ENCODE peak calls at places on chromosomes 7 and 10, in eight cellular contexts. One of them, this sample, is unnamed.

GRCh38 chr7:135811513-135811912 is 62.9 kb upstream of the FAM180A start:
- DNase-seq in stomach: no peak
- DNase-seq in keratinocyte: no peak
- DNase-seq in AG04450: peak
- DNase-seq in left ventricle myocardium inferior: no peak
- DNase-seq in OCI-LY7: no peak
- DNase-seq in heart left ventricle: no peak
- DNase-seq in A549: no peak
- DNase-seq in this sample: no peak

GRCh38 chr7:92354214-92354613 is 93.1 kb upstream of the GATAD1 start:
- DNase-seq in left ventricle myocardium inferior: no peak
- DNase-seq in OCI-LY7: no peak
- DNase-seq in keratinocyte: no peak
- DNase-seq in A549: no peak
- DNase-seq in heart left ventricle: no peak
- DNase-seq in AG04450: no peak
- DNase-seq in stomach: no peak
- DNase-seq in this sample: no peak

GRCh38 chr10:15485684-15486316 is 114.7 kb upstream of the FAM171A1 start:
- DNase-seq in AG04450: no peak
- DNase-seq in heart left ventricle: peak
- DNase-seq in keratinocyte: no peak
- DNase-seq in stomach: no peak
- DNase-seq in left ventricle myocardium inferior: no peak
- DNase-seq in OCI-LY7: no peak
- DNase-seq in A549: no peak
- DNase-seq in this sample: no peak

GRCh38 chr7:69714886-69715571 is 116.8 kb downstream of the AUTS2 start:
- DNase-seq in heart left ventricle: no peak
- DNase-seq in stomach: no peak
- DNase-seq in OCI-LY7: no peak
- DNase-seq in keratinocyte: no peak
- DNase-seq in left ventricle myocardium inferior: no peak
- DNase-seq in AG04450: no peak
- DNase-seq in A549: no peak
- DNase-seq in this sample: no peak

GRCh38 chr7:23213755-23214154 is 31.9 kb downstream of the NUP42 start:
- DNase-seq in left ventricle myocardium inferior: no peak
- DNase-seq in AG04450: no peak
- DNase-seq in OCI-LY7: no peak
- DNase-seq in A549: no peak
- DNase-seq in keratinocyte: no peak
- DNase-seq in heart left ventricle: no peak
- DNase-seq in stomach: no peak
- DNase-seq in this sample: peak

GRCh38 chr10:44589931-44590330 is 205.0 kb upstream of the CXCL12 start:
- DNase-seq in heart left ventricle: no peak
- DNase-seq in AG04450: no peak
- DNase-seq in left ventricle myocardium inferior: no peak
- DNase-seq in stomach: no peak
- DNase-seq in A549: no peak
- DNase-seq in OCI-LY7: no peak
- DNase-seq in keratinocyte: no peak
- DNase-seq in this sample: no peak

GRCh38 chr7:107697246-107698044 is 36.8 kb downstream of the SLC26A4 start:
- DNase-seq in A549: no peak
- DNase-seq in left ventricle myocardium inferior: no peak
- DNase-seq in heart left ventricle: no peak
- DNase-seq in OCI-LY7: no peak
- DNase-seq in keratinocyte: no peak
- DNase-seq in stomach: no peak
- DNase-seq in AG04450: no peak
- DNase-seq in this sample: no peak

GRCh38 chr10:61760943-61761824 is 98.5 kb downstream of the CABCOCO1 start:
- DNase-seq in AG04450: peak
- DNase-seq in left ventricle myocardium inferior: no peak
- DNase-seq in stomach: no peak
- DNase-seq in heart left ventricle: no peak
- DNase-seq in OCI-LY7: no peak
- DNase-seq in keratinocyte: no peak
- DNase-seq in A549: no peak
- DNase-seq in this sample: no peak

GRCh38 chr7:33762153-33762902 is 143.0 kb upstream of the BMPER start:
- DNase-seq in keratinocyte: no peak
- DNase-seq in OCI-LY7: no peak
- DNase-seq in AG04450: no peak
- DNase-seq in heart left ventricle: no peak
- DNase-seq in left ventricle myocardium inferior: no peak
- DNase-seq in A549: no peak
- DNase-seq in stomach: no peak
- DNase-seq in this sample: no peak

GRCh38 chr7:47757946-47758371 is 176.0 kb upstream of the TNS3 start:
- DNase-seq in A549: no peak
- DNase-seq in OCI-LY7: no peak
- DNase-seq in AG04450: peak
- DNase-seq in heart left ventricle: peak
- DNase-seq in keratinocyte: peak
- DNase-seq in stomach: peak
- DNase-seq in left ventricle myocardium inferior: peak
- DNase-seq in this sample: no peak

GRCh38 chr7:95335093-95335492 is 10.8 kb upstream of the PON1 start:
- DNase-seq in left ventricle myocardium inferior: no peak
- DNase-seq in heart left ventricle: no peak
- DNase-seq in stomach: no peak
- DNase-seq in keratinocyte: peak
- DNase-seq in A549: no peak
- DNase-seq in AG04450: no peak
- DNase-seq in OCI-LY7: no peak
- DNase-seq in this sample: no peak

GRCh38 chr7:32163141-32163806 is 93.1 kb upstream of the PDE1C start:
- DNase-seq in stomach: no peak
- DNase-seq in heart left ventricle: peak
- DNase-seq in A549: peak
- DNase-seq in keratinocyte: peak
- DNase-seq in OCI-LY7: no peak
- DNase-seq in left ventricle myocardium inferior: peak
- DNase-seq in AG04450: no peak
- DNase-seq in this sample: peak

DNA sequence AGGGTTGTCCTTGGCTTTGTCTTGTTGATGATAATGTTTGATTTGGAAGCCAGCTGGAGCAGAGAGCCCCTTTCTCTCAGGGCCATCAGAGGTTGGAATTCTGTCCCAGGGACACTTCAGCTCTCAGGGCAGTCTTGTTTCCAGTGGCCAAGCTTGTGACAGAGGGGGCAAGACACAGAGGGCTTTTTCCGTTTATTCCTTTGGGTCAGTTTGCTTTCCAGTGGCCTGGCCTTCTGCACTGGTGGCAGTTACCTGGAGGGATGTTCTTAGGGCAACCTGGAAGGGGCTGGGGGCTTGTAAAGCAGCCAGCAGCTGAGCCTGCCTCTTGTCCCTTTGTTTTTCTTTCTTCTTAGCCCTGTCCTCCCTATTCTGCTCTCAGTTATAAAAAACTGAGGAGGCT is 62.7 kb downstream of the MTURN start:
- DNase-seq in keratinocyte: no peak
- DNase-seq in A549: no peak
- DNase-seq in stomach: no peak
- DNase-seq in heart left ventricle: no peak
- DNase-seq in OCI-LY7: no peak
- DNase-seq in AG04450: no peak
- DNase-seq in left ventricle myocardium inferior: no peak
- DNase-seq in this sample: no peak
- H3K4me3 ChIP-seq in keratinocyte: no peak
- H3K4me3 ChIP-seq in A549: no peak
- H3K4me3 ChIP-seq in stomach: no peak
- H3K4me3 ChIP-seq in heart left ventricle: no peak
- H3K4me3 ChIP-seq in OCI-LY7: no peak
- H3K4me3 ChIP-seq in AG04450: no peak
- H3K4me3 ChIP-seq in left ventricle myocardium inferior: no peak
- H3K4me3 ChIP-seq in this sample: no peak

GRCh38 chr7:55124989-55125875 is 106.4 kb downstream of the EGFR start:
- DNase-seq in OCI-LY7: no peak
- DNase-seq in A549: peak
- DNase-seq in AG04450: no peak
- DNase-seq in heart left ventricle: peak
- DNase-seq in left ventricle myocardium inferior: no peak
- DNase-seq in stomach: no peak
- DNase-seq in keratinocyte: no peak
- DNase-seq in this sample: no peak
- TF ChIP-seq CTCF in OCI-LY7: no peak
- TF ChIP-seq CTCF in A549: no peak
- TF ChIP-seq CTCF in AG04450: no peak
- TF ChIP-seq CTCF in heart left ventricle: no peak
- TF ChIP-seq CTCF in left ventricle myocardium inferior: no peak
- TF ChIP-seq CTCF in stomach: no peak
- TF ChIP-seq CTCF in keratinocyte: no peak
- TF ChIP-seq CTCF in this sample: no peak

GRCh38 chr7:112184455-112184854 is 21.7 kb downstream of the DOCK4 start:
- DNase-seq in stomach: no peak
- DNase-seq in left ventricle myocardium inferior: no peak
- DNase-seq in A549: no peak
- DNase-seq in OCI-LY7: no peak
- DNase-seq in AG04450: no peak
- DNase-seq in heart left ventricle: no peak
- DNase-seq in keratinocyte: no peak
- DNase-seq in this sample: no peak
- H3K27ac ChIP-seq in stomach: no peak
- H3K27ac ChIP-seq in left ventricle myocardium inferior: no peak
- H3K27ac ChIP-seq in A549: no peak
- H3K27ac ChIP-seq in OCI-LY7: no peak
- H3K27ac ChIP-seq in AG04450: no peak
- H3K27ac ChIP-seq in heart left ventricle: no peak
- H3K27ac ChIP-seq in keratinocyte: no peak
- H3K27ac ChIP-seq in this sample: no peak

GRCh38 chr10:97850446-97850845 is 803 bp downstream of the GOLGA7B start:
- DNase-seq in A549: no peak
- DNase-seq in OCI-LY7: no peak
- DNase-seq in left ventricle myocardium inferior: no peak
- DNase-seq in keratinocyte: no peak
- DNase-seq in stomach: no peak
- DNase-seq in AG04450: no peak
- DNase-seq in heart left ventricle: no peak
- DNase-seq in this sample: no peak
- H3K4me3 ChIP-seq in A549: peak
- H3K4me3 ChIP-seq in OCI-LY7: no peak
- H3K4me3 ChIP-seq in left ventricle myocardium inferior: peak
- H3K4me3 ChIP-seq in keratinocyte: peak
- H3K4me3 ChIP-seq in stomach: peak
- H3K4me3 ChIP-seq in AG04450: no peak
- H3K4me3 ChIP-seq in heart left ventricle: no peak
- H3K4me3 ChIP-seq in this sample: peak

GRCh38 chr10:17200885-17201164 is 647 bp downstream of the TRDMT1 start:
- DNase-seq in A549: peak
- DNase-seq in stomach: peak
- DNase-seq in AG04450: no peak
- DNase-seq in OCI-LY7: peak
- DNase-seq in heart left ventricle: no peak
- DNase-seq in keratinocyte: no peak
- DNase-seq in left ventricle myocardium inferior: peak
- DNase-seq in this sample: peak
- TF ChIP-seq CTCF in A549: no peak
- TF ChIP-seq CTCF in stomach: no peak
- TF ChIP-seq CTCF in AG04450: no peak
- TF ChIP-seq CTCF in OCI-LY7: peak
- TF ChIP-seq CTCF in heart left ventricle: no peak
- TF ChIP-seq CTCF in keratinocyte: peak
- TF ChIP-seq CTCF in left ventricle myocardium inferior: no peak
- TF ChIP-seq CTCF in this sample: no peak

GRCh38 chr10:31063839-31064238 is 32.2 kb upstream of the ZNF438 start:
- DNase-seq in stomach: no peak
- DNase-seq in keratinocyte: no peak
- DNase-seq in left ventricle myocardium inferior: no peak
- DNase-seq in A549: no peak
- DNase-seq in AG04450: no peak
- DNase-seq in heart left ventricle: no peak
- DNase-seq in OCI-LY7: no peak
- DNase-seq in this sample: no peak
- H3K27ac ChIP-seq in stomach: no peak
- H3K27ac ChIP-seq in keratinocyte: no peak
- H3K27ac ChIP-seq in left ventricle myocardium inferior: peak
- H3K27ac ChIP-seq in A549: no peak
- H3K27ac ChIP-seq in AG04450: peak
- H3K27ac ChIP-seq in heart left ventricle: peak
- H3K27ac ChIP-seq in OCI-LY7: no peak
- H3K27ac ChIP-seq in this sample: no peak

GRCh38 chr7:12571691-12572090 is 1.2 kb downstream of the SCIN start:
- DNase-seq in A549: no peak
- DNase-seq in OCI-LY7: no peak
- DNase-seq in left ventricle myocardium inferior: no peak
- DNase-seq in AG04450: no peak
- DNase-seq in keratinocyte: no peak
- DNase-seq in stomach: no peak
- DNase-seq in heart left ventricle: no peak
- DNase-seq in this sample: no peak
- H3K4me3 ChIP-seq in A549: no peak
- H3K4me3 ChIP-seq in OCI-LY7: no peak
- H3K4me3 ChIP-seq in left ventricle myocardium inferior: no peak
- H3K4me3 ChIP-seq in AG04450: no peak
- H3K4me3 ChIP-seq in keratinocyte: no peak
- H3K4me3 ChIP-seq in stomach: peak
- H3K4me3 ChIP-seq in heart left ventricle: no peak
- H3K4me3 ChIP-seq in this sample: peak